ENCODE peak calls at places on chromosomes 1 and 21, in five cellular contexts. L, G, A, Z and R are unnamed samples.

GRCh38 chr1:95733031-95733430 is 499.0 kb downstream of the RWDD3 start:
- DNase-seq in L (no peak), G (no peak), A (no peak), Z (no peak), R (no peak)

GRCh38 chr1:205939690-205940330 is 3.4 kb downstream of the SLC26A9 start:
- DNase-seq in L (no peak), G (no peak), A (peak), Z (no peak), R (no peak)

GRCh38 chr1:92949937-92950817 is 11.1 kb downstream of the DIPK1A start:
- DNase-seq in L (peak), G (no peak), A (no peak), Z (no peak), R (peak)

GRCh38 chr1:40877681-40878080 is 15.5 kb upstream of the CITED4 start:
- DNase-seq in L (peak), G (no peak), A (no peak), Z (no peak), R (peak)

GRCh38 chr21:27565418-27565817 is 598.5 kb upstream of the ADAMTS5 start:
- DNase-seq in L (no peak), G (no peak), A (no peak), Z (no peak), R (no peak)

GRCh38 chr1:214280386-214281029 is 451 bp upstream of the SMYD2 start:
- DNase-seq in L (peak), G (no peak), A (peak), Z (no peak), R (no peak)

GRCh38 chr1:95953005-95953404 is 719.0 kb downstream of the RWDD3 start:
- DNase-seq in L (peak), G (no peak), A (peak), Z (no peak), R (peak)

GRCh38 chr1:39089811-39090519 is 63.8 kb downstream of the NDUFS5 start:
- DNase-seq in L (no peak), G (no peak), A (no peak), Z (no peak), R (no peak)

GRCh38 chr1:41073971-41074370 is 52.4 kb upstream of the SLFNL1 start:
- DNase-seq in L (peak), G (no peak), A (no peak), Z (no peak), R (peak)

GRCh38 chr1:53654216-53655210 is 84.5 kb downstream of the GLIS1 start:
- DNase-seq in L (peak), G (no peak), A (no peak), Z (no peak), R (no peak)

GRCh38 chr1:221944247-221944870 is 202.5 kb upstream of the DUSP10 start:
- DNase-seq in L (no peak), G (no peak), A (no peak), Z (no peak), R (no peak)

GRCh38 chr1:174005032-174005431 is 17.1 kb downstream of the RC3H1 start:
- DNase-seq in L (no peak), G (peak), A (no peak), Z (no peak), R (no peak)

GRCh38 chr1:19087737-19088594 is 122.1 kb downstream of the UBR4 start:
- DNase-seq in L (no peak), G (no peak), A (no peak), Z (no peak), R (no peak)

GRCh38 chr1:157838966-157839365 is 2.6 kb downstream of the CD5L start:
- DNase-seq in L (no peak), G (no peak), A (no peak), Z (no peak), R (no peak)

GRCh38 chr21:36713746-36714145 is 14.8 kb downstream of the SIM2 start:
- DNase-seq in L (no peak), G (no peak), A (no peak), Z (no peak), R (no peak)

GRCh38 chr1:41673806-41674205 is 189.3 kb upstream of the EDN2 start:
- DNase-seq in L (no peak), G (no peak), A (no peak), Z (peak), R (no peak)

GRCh38 chr1:204376919-204377799 is 17.4 kb upstream of the PLEKHA6 start:
- DNase-seq in L (no peak), G (no peak), A (no peak), Z (no peak), R (no peak)